ENCODE peak calls at places on chromosomes 12 and 14, in four cellular contexts. G is NCI-H82, P is GM10248, D is AG08396. N is an unnamed sample.

GRCh38 chr14:49477576-49477975 is 108.6 kb downstream of the RPS29 start:
- DNase-seq in G (no peak), D (no peak), P (no peak), N (no peak)

GRCh38 chr12:98750511-98750910 is 105.4 kb downstream of the APAF1 start:
- DNase-seq in G (no peak), D (no peak), P (no peak), N (no peak)

GRCh38 chr14:103330536-103330935 is 3.5 kb upstream of the EIF5 start:
- DNase-seq in D (no peak), P (no peak), G (no peak), N (no peak)

GRCh38 chr14:20421267-20421666 is 8.0 kb upstream of the TEP1 start:
- DNase-seq in P (no peak), G (no peak), D (no peak), N (no peak)

GRCh38 chr12:89731064-89731463 is 22.4 kb upstream of the ATP2B1 start:
- DNase-seq in P (no peak), D (no peak), G (no peak), N (no peak)

GRCh38 chr14:38291681-38292459 is 36.0 kb upstream of the CLEC14A start:
- DNase-seq in P (no peak), G (no peak), D (no peak), N (no peak)

GRCh38 chr12:68297929-68298328 is 34.2 kb downstream of the MDM1 start:
- DNase-seq in D (no peak), G (no peak), P (no peak), N (no peak)

GRCh38 chr14:59463773-59464650 is 1.2 kb downstream of the GPR135 start:
- DNase-seq in P (peak; percentile 47), D (no peak), G (no peak), N (no peak)

GRCh38 chr14:31090872-31091764 is 64.9 kb upstream of the STRN3 start:
- DNase-seq in D (peak; percentile 69), G (no peak), P (no peak), N (no peak)

GRCh38 chr12:54134850-54135249 is 53.9 kb downstream of the SMUG1 start:
- DNase-seq in G (peak; percentile 59), P (no peak), D (no peak), N (no peak)

GRCh38 chr12:69240625-69240984 is 1.2 kb downstream of the CPSF6 start:
- DNase-seq in P (peak; percentile 21), D (no peak), G (peak; percentile 47), N (no peak)

GRCh38 chr12:77510985-77511384 is 319.7 kb upstream of the NAV3 start:
- DNase-seq in G (no peak), P (no peak), D (no peak), N (no peak)

GRCh38 chr14:73342670-73343069 is 105.4 kb downstream of the PAPLN start:
- DNase-seq in D (no peak), P (no peak), G (peak; percentile 52), N (no peak)

N was measured in WERI-Rb-1.